ENCODE peak calls at places on chromosome 3, in four cellular contexts. D is GM12878, H is SK-N-SH, S is GM12892. Z is an unnamed sample.

GRCh38 chr3:112293368-112294321 is at the start of gene SLC9C1:
- DNase-seq in D (peak), H (peak), S (no peak), Z (no peak)

GRCh38 chr3:185353823-185354614 is 8.9 kb upstream of the MAP3K13 start:
- DNase-seq in D (peak), H (peak), S (peak), Z (peak)

GRCh38 chr3:154794383-154794782 is 285.7 kb upstream of the MME start:
- DNase-seq in D (no peak), H (no peak), S (no peak), Z (no peak)

GRCh38 chr3:128317101-128317697 is 149.5 kb downstream of the DNAJB8 start:
- DNase-seq in D (no peak), H (no peak), S (no peak), Z (no peak)

GRCh38 chr3:124363451-124363850 is 366.8 kb upstream of the UMPS start:
- DNase-seq in D (no peak), H (no peak), S (no peak), Z (no peak)

GRCh38 chr3:175129126-175129525 is 270.0 kb downstream of the NAALADL2 start:
- DNase-seq in D (no peak), H (no peak), S (no peak), Z (no peak)

GRCh38 chr3:156407617-156408225 is 147.2 kb downstream of the SSR3 start:
- DNase-seq in D (no peak), H (no peak), S (no peak), Z (no peak)

GRCh38 chr3:190968616-190969015 is 106.1 kb upstream of the GMNC start:
- DNase-seq in D (no peak), H (no peak), S (no peak), Z (no peak)

GRCh38 chr3:188497021-188497420 is 343.1 kb downstream of the LPP start:
- DNase-seq in D (no peak), H (no peak), S (no peak), Z (no peak)

GRCh38 chr3:2354702-2355101 is 256.0 kb downstream of the CNTN4 start:
- DNase-seq in D (no peak), H (peak), S (no peak), Z (no peak)

GRCh38 chr3:187783098-187783497 is 37.8 kb upstream of the BCL6 start:
- DNase-seq in D (no peak), H (no peak), S (no peak), Z (no peak)

GRCh38 chr3:46971742-46972141 is 4.8 kb downstream of the CCDC12 start:
- DNase-seq in D (no peak), H (no peak), S (no peak), Z (no peak)

GRCh38 chr3:72997421-72997961 is 880 bp downstream of the PPP4R2 start:
- DNase-seq in D (no peak), H (peak), S (no peak), Z (peak)

GRCh38 chr3:147305533-147306241 is 100.7 kb downstream of the ZIC4 start:
- DNase-seq in D (no peak), H (no peak), S (no peak), Z (no peak)

GRCh38 chr3:76267991-76268390 is 482.6 kb upstream of the ZNF717 start:
- DNase-seq in D (no peak), H (no peak), S (no peak), Z (no peak)

GRCh38 chr3:98971183-98971681 is 69.7 kb upstream of the DCBLD2 start:
- DNase-seq in D (no peak), H (no peak), S (no peak), Z (no peak)

GRCh38 chr3:8341853-8342252 is 159.8 kb upstream of the LMCD1 start:
- DNase-seq in D (no peak), H (no peak), S (no peak), Z (no peak)

GRCh38 chr3:63753567-63753966 is 65.5 kb upstream of the C3orf49 start:
- DNase-seq in D (no peak), H (no peak), S (no peak), Z (no peak)

GRCh38 chr3:46393011-46393410 is 13.9 kb downstream of the CCR5AS start:
- DNase-seq in D (no peak), H (no peak), S (no peak), Z (no peak)

GRCh38 chr3:57163751-57164150 is 1.4 kb downstream of the IL17RD start:
- DNase-seq in D (no peak), H (no peak), S (no peak), Z (no peak)

GRCh38 chr3:152097120-152097519 is 171.6 kb upstream of the MBNL1 start:
- DNase-seq in D (no peak), H (no peak), S (no peak), Z (no peak)

GRCh38 chr3:23961064-23961463 is 16.0 kb downstream of the NR1D2 start:
- DNase-seq in D (no peak), H (no peak), S (no peak), Z (no peak)

DNA sequence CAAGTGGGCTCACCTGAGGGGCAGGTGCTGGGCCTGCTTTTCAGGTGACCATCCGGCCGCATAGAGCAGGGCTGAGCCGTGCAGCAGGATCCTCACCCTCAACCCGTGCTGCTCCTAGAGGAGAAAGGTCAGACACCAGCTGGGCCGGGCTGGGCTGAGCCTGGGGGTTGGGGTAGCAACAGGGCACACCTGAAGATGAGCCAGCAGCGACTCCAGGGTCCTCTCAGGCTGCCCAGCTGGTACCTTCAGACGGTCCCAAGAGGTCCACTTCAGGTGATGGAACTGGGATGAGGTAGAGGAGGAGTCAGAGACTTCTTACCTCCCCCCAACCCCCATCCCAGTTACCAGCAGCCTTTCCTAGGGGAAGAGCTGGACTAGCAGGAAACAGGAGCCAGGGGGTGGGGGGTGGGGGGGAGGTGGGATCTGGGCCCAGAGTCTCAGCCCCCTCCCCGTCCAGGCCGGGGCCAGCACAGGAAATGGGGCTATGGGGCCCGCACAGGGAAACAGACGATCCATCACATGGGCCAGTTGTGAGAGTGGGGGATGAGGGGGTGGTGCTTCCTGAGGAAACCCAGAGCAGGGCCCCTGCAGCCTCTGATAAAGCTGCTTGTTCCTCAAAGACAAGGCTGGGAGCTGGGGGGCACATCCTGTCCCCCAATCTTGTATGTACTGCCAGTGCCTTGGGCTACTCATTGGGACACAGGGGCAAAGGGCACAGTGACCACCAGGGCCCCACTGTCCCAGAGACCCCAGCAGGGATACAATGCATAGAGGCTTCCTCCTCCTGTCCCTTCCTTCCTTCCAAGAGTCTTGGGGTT is 3.0 kb downstream of the INKA1 start:
- DNase-seq in D (no peak), H (peak), S (no peak), Z (no peak)
- TF ChIP-seq POLR2AphosphoS5 in D (peak), H (no peak), S (peak), Z (no peak)

DNA sequence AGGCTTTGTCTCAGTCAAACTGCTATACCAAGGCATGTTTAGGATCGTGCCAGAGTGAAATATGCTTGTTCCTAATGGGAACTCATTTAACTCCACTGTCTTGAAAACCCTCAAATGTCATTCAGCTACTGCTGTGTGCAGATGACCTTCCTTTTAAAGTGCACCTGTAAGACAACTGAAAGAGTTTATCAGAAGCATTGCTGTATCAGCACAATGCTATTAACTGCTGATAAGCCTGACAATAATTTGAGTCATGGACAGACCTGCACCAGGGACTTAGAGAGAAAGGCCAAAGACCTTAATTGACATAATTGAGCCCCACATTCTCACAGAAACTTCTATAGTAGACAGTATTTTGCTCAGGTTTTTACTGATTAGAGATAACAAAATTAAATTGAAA is 557.9 kb downstream of the DIPK2A start:
- DNase-seq in D (no peak), H (no peak), S (no peak), Z (no peak)
- TF ChIP-seq TAF1 in D (no peak), H (no peak), S (no peak), Z (no peak)

DNA sequence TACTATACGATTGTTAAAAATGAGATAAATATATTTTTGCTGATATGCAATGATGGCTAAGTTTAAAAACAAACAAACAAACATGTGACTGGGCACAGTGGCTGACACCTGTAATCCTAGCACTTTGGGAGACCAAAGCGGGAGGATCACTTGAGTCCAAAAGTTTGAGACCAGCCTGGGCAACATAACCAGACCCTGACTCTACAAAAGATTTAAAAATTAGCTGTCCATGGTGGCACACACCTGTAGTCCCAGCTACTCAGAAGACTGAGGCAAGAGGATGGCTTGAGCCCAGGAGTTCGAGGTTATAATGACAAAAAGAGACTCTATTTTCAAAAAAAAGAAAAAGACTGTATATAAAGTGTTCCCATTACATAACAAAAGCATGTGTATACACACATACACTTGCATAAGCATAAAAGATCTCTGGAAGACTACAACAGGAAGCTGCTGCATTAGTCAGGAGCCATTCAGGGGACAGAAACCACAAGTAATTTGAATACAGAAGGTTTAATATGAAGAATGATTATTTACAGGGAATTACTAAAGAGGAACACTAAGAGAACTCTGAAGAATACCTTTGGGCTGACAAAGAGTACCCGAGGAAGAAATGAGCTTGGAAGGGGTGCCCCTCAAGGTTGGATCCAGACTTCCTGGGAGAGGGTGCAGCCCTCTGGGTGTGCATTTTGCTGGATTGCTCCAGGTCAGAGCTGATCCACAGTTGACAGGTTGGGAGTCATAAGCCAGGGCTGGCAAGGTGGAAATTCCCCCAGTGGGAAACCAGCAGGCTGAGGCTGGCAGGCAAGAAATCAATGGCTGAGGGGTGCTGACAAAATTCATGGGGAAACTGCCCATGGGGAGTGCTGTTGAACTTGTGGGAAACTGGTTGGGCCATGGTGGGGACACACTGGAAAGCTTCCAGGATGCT is 9.2 kb upstream of the TM4SF18 start:
- DNase-seq in D (no peak), H (no peak), S (no peak), Z (no peak)
- TF ChIP-seq POLR2AphosphoS5 in D (no peak), H (no peak), S (no peak), Z (no peak)

GRCh38 chr3:48466386-48467109 is 20.0 kb downstream of the ATRIP start:
- DNase-seq in D (no peak), H (peak), S (no peak), Z (no peak)
- TF ChIP-seq TAF1 in D (no peak), H (no peak), S (no peak), Z (no peak)

DNA sequence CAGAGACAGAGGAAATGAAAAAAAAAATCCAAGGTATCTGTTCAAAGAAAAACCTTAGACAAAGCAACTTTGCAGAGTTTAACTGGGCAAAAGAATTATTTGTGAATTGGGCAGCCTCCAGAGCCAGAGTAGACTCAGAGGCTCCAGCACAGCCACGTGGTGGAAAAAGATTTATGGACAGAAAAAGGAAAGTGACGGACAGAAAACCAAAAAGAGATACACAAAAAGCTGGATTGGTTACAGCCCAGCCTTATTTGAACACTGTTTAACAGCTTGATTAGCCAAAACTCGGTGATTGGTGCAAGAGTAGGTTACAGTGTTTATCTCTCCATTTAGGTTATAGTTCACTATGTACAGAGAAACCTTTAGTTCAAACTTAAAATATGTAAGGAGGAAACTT is 23.7 kb upstream of the GPD1L start:
- DNase-seq in D (no peak), H (no peak), S (no peak), Z (no peak)
- TF ChIP-seq POLR2AphosphoS5 in D (no peak), H (no peak), S (no peak), Z (no peak)

Z was measured in GM12891.